ENCODE peak calls at places on chromosome 13, in seven cellular contexts. R is A549, T is small intestine, O is Karpas-422, L is upper lobe of left lung, G is heart left ventricle, V is sigmoid colon. K is an unnamed sample. For H3K9me3, the result is how much of the 10 kb centered on the place peaks cover.

GRCh38 chr13:49877629-49878218 is 58.4 kb downstream of the SPRYD7 start:
- DNase-seq in R (no peak), T (no peak), O (no peak), L (no peak), G (no peak), V (no peak), K (no peak)

GRCh38 chr13:35283856-35284255 is 192.6 kb downstream of the MAB21L1 start:
- DNase-seq in R (no peak), T (peak), O (no peak), L (no peak), G (no peak), V (no peak), K (no peak)

GRCh38 chr13:53672005-53672404 is 643.4 kb downstream of the OLFM4 start:
- DNase-seq in R (no peak), T (no peak), O (no peak), L (no peak), G (no peak), V (no peak), K (no peak)

GRCh38 chr13:98173431-98173921 is 3.6 kb downstream of the RNF113B start:
- DNase-seq in R (no peak), T (no peak), O (no peak), L (no peak), G (peak), V (peak), K (no peak)

GRCh38 chr13:79490846-79491245 is 9.9 kb downstream of the NDFIP2 start:
- DNase-seq in R (no peak), T (no peak), O (no peak), L (no peak), G (no peak), V (no peak), K (no peak)

GRCh38 chr13:50587839-50588373 is 255.6 kb downstream of the DLEU7 start:
- DNase-seq in R (no peak), T (no peak), O (no peak), L (peak), G (no peak), V (no peak), K (no peak)

GRCh38 chr13:74889321-74889720 is 592.6 kb downstream of the TBC1D4 start:
- DNase-seq in R (no peak), T (no peak), O (no peak), L (no peak), G (no peak), V (no peak), K (no peak)

GRCh38 chr13:109610517-109610916 is 175.9 kb downstream of the IRS2 start:
- DNase-seq in R (no peak), T (peak), O (peak), L (no peak), G (peak), V (peak), K (no peak)

GRCh38 chr13:97259787-97260641 is 37.9 kb downstream of the MBNL2 start:
- DNase-seq in R (peak), T (peak), O (no peak), L (no peak), G (no peak), V (no peak), K (no peak)

GRCh38 chr13:43751624-43752023 is 35.1 kb downstream of the ENOX1 start:
- DNase-seq in R (no peak), T (no peak), O (no peak), L (no peak), G (no peak), V (no peak), K (no peak)

GRCh38 chr13:75628811-75629210 is 7.3 kb upstream of the LMO7 start:
- DNase-seq in R (no peak), T (no peak), O (no peak), L (no peak), G (no peak), V (no peak), K (no peak)

GRCh38 chr13:70812481-70812880 is 704.2 kb upstream of the KLHL1 start:
- DNase-seq in R (no peak), T (no peak), O (no peak), L (no peak), G (no peak), V (no peak), K (no peak)

GRCh38 chr13:110528371-110528770 is 33.2 kb downstream of the RAB20 start:
- DNase-seq in R (no peak), T (no peak), O (no peak), L (no peak), G (no peak), V (peak), K (no peak)

GRCh38 chr13:98108330-98108729 is 34.6 kb upstream of the FARP1 start:
- DNase-seq in R (no peak), T (no peak), O (no peak), L (no peak), G (no peak), V (no peak), K (no peak)

GRCh38 chr13:77215543-77215942 is 111.4 kb downstream of the MYCBP2 start:
- DNase-seq in R (no peak), T (no peak), O (no peak), L (no peak), G (no peak), V (no peak), K (no peak)

GRCh38 chr13:27481766-27482165 is 31.4 kb upstream of the MTIF3 start:
- DNase-seq in R (peak), T (peak), O (peak), L (peak), G (no peak), V (no peak), K (no peak)

GRCh38 chr13:65497265-65497664 is 1732.9 kb downstream of the PCDH9 start:
- DNase-seq in R (no peak), T (no peak), O (no peak), L (no peak), G (no peak), V (no peak), K (no peak)

GRCh38 chr13:102830646-102831045 is 15.2 kb upstream of the ERCC5 start:
- DNase-seq in R (no peak), T (peak), O (no peak), L (no peak), G (no peak), V (no peak), K (no peak)

DNA sequence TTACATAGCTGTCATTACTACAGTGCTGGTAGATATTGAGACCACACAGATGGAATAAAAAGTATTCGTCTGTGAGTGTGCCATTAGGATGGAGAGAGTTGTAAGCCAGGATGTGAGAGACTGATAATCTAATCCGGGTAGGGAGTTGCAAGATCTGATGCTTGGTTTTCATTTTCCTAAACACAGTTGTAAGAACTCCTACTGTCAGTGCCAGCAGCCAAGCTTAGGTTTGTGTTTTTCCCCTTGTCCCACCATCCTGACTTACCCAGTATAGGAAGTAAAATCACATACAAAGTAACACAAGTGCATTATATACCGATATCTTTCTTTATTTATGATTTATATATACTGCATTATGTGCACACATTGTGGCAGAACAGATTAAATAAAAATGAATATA is 726.4 kb upstream of the PCDH20 start:
- DNase-seq in R (no peak), T (no peak), O (no peak), L (no peak), G (no peak), V (no peak), K (no peak)
- H3K9me3 ChIP-seq in R (under half), T (under half), O (under half), L (under half), G (under half), V (under half), K (under half)

DNA sequence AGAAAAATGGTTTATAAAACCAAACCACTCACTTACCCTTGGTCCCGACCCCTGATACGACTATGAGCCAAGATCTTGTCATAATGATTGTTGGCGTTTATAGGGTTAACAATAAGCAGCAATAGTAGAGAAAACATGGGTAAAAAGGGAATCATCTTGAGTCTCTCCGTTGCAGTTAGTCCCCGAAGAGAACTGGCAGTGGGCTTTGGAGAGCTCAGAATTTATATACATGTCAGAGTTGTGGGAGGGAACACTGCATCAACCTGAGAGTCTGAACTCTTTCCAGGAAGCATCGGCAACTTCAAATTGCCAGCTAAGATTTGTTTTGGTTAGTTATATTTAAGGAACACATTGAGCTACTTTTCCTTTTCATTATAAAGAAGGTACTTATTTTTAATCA is at the start of gene POSTN:
- DNase-seq in R (no peak), T (no peak), O (no peak), L (no peak), G (no peak), V (no peak), K (no peak)
- H3K9me3 ChIP-seq in R (under half), T (under half), O (under half), L (under half), G (under half), V (under half), K (under half)

GRCh38 chr13:19060311-19061002 is 121.2 kb downstream of the TUBA3C start:
- DNase-seq in R (no peak), T (no peak), O (no peak), L (no peak), G (no peak), V (no peak), K (no peak)
- H3K9me3 ChIP-seq in R (under half), T (under half), O (under half), L (under half), G (under half), V (under half), K (under half)

DNA sequence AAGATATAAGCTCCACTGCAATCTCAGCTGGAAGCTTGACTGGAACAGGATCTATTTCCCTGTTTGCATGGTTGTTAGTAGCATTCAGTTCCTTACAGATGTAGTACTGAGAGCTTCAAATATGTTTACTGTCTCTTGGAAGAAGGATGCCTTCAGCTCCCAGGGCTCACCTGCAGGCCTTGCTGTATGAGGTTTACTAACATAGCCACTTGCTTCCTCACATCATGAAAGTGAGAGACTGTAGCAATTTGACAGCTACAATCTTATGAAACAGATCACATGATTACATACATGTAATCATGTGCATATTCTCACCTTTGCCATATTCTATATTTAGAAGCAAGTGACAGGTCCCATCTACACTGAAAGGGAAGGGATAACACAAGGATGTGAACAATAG is 458.1 kb upstream of the PCDH20 start:
- DNase-seq in R (no peak), T (no peak), O (no peak), L (no peak), G (no peak), V (no peak), K (no peak)
- H3K9me3 ChIP-seq in R (under half), T (under half), O (under half), L (under half), G (under half), V (under half), K (under half)

DNA sequence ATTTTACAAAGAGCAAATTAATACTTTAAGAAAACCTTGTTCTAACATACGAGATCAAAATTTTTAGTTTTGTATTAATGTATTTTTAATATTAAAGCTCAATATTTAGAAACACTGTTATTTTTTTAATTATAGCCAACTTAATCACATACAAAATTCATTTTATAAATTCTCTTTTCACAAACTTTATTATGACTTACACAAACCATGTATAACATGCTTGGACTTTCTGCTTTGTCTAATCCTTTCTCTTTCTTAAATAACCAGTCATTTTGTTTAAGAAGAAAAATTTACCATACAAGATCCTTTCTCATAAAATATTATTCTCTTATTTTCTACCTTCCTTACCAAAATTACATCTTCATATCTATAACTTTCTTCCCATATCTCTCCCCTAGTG is 62.2 kb downstream of the CYSLTR2 start:
- DNase-seq in R (no peak), T (no peak), O (no peak), L (no peak), G (no peak), V (no peak), K (no peak)
- H3K9me3 ChIP-seq in R (under half), T (under half), O (under half), L (under half), G (under half), V (under half), K (under half)

DNA sequence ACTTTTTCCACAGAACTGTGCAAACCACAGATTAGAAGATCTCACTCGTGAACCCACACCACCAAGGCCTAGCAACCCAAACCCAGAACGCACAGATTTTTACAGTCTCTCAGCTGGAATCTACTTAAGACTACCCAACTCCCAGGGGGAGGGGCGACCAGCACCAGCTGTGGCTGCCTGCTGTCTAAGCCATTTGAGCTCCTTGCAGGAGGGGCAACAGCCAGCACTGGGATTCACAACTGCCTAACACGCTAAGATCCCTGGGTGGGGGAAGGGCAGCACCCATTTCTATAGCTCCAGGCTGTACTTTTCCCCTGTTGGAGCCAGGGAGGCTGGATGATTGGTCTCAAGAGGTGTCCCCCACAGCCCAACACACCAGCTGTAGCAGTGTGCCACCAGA is 368.8 kb downstream of the SUCLA2 start:
- DNase-seq in R (no peak), T (no peak), O (no peak), L (peak), G (no peak), V (no peak), K (no peak)
- H3K9me3 ChIP-seq in R (under half), T (under half), O (under half), L (under half), G (under half), V (under half), K (under half)

GRCh38 chr13:105471683-105472082 is 1063.8 kb downstream of the EFNB2 start:
- DNase-seq in R (no peak), T (no peak), O (no peak), L (no peak), G (no peak), V (no peak), K (no peak)

DNA sequence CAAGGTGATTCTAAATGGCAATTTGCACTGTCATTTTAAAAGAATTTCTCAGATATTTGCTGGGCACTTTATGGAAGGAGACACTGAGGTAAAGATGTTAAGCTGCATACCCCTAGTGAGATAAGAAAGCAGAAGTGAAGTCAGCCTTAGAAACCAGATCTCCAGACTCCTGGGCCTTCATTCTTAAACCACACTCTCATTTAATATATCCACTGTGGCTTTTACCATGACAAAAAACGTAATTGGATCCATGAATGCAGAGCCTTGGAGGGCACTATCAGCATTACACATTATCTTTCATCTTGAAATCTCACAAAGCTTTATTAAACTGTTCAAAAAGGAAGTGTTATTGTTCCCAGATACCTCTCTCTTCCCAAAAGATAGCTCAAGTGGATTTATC is 1060.5 kb downstream of the EFNB2 start:
- DNase-seq in R (no peak), T (no peak), O (no peak), L (no peak), G (no peak), V (no peak), K (no peak)
- H3K9me3 ChIP-seq in R (under half), T (under half), O (under half), L (under half), G (under half), V (under half), K (under half)

GRCh38 chr13:20446900-20447299 is 78.8 kb downstream of the CRYL1 start:
- DNase-seq in R (no peak), T (no peak), O (no peak), L (no peak), G (no peak), V (no peak), K (no peak)
- H3K9me3 ChIP-seq in R (under half), T (under half), O (under half), L (under half), G (under half), V (under half), K (under half)

GRCh38 chr13:112132619-112133018 is 65.7 kb downstream of the SOX1 start:
- DNase-seq in R (no peak), T (no peak), O (no peak), L (no peak), G (no peak), V (no peak), K (no peak)

GRCh38 chr13:112131081-112131739 is 64.3 kb downstream of the SOX1 start:
- DNase-seq in R (no peak), T (no peak), O (no peak), L (no peak), G (no peak), V (no peak), K (no peak)

GRCh38 chr13:112132142-112132541 is 65.2 kb downstream of the SOX1 start:
- DNase-seq in R (no peak), T (no peak), O (no peak), L (no peak), G (no peak), V (no peak), K (no peak)

GRCh38 chr13:112133489-112134149 is 66.7 kb downstream of the SOX1 start:
- DNase-seq in R (no peak), T (no peak), O (no peak), L (no peak), G (no peak), V (no peak), K (no peak)

GRCh38 chr13:112131740-112132113 is 64.8 kb downstream of the SOX1 start:
- DNase-seq in R (no peak), T (no peak), O (no peak), L (peak), G (no peak), V (no peak), K (no peak)
- H3K9me3 ChIP-seq in R (under half), T (under half), O (under half), L (under half), G (under half), V (under half), K (under half)